ENCODE peak calls at places on chromosomes 1 and 21, in four cellular contexts. M is HepG2, U is A549, E is K562. B is an unnamed sample.

GRCh38 chr1:47180603-47181094 is 9.2 kb downstream of the PDZK1IP1 start:
- DNase-seq in M (no peak), U (no peak), E (peak; percentile 59), B (no peak)

GRCh38 chr21:45054162-45054926 is 20.0 kb upstream of the ADARB1 start:
- DNase-seq in M (no peak), U (no peak), E (no peak), B (no peak)

GRCh38 chr1:39960461-39960958 is 5.6 kb downstream of the MFSD2A start:
- DNase-seq in M (no peak), U (no peak), E (no peak), B (peak; percentile 58)

GRCh38 chr1:149932474-149932873 is 4.2 kb downstream of the MTMR11 start:
- DNase-seq in M (no peak), U (no peak), E (no peak), B (no peak)

GRCh38 chr1:39668111-39668510 is 3.8 kb downstream of the NT5C1A start:
- DNase-seq in M (no peak), U (no peak), E (no peak), B (no peak)

GRCh38 chr1:115118596-115118995 is 29.3 kb upstream of the TSPAN2 start:
- DNase-seq in M (no peak), U (no peak), E (no peak), B (no peak)

GRCh38 chr1:2543543-2544092 is 12.6 kb upstream of the TNFRSF14 start:
- DNase-seq in M (no peak), U (no peak), E (no peak), B (no peak)

GRCh38 chr1:41678141-41678878 is 193.8 kb upstream of the EDN2 start:
- DNase-seq in M (no peak), U (no peak), E (no peak), B (no peak)

GRCh38 chr1:10916991-10917390 is 95.5 kb upstream of the TARDBP start:
- DNase-seq in M (no peak), U (no peak), E (no peak), B (no peak)

GRCh38 chr21:41761211-41762181 is 5.4 kb downstream of the RIPK4 start:
- DNase-seq in M (peak; percentile 38), U (no peak), E (no peak), B (no peak)

DNA sequence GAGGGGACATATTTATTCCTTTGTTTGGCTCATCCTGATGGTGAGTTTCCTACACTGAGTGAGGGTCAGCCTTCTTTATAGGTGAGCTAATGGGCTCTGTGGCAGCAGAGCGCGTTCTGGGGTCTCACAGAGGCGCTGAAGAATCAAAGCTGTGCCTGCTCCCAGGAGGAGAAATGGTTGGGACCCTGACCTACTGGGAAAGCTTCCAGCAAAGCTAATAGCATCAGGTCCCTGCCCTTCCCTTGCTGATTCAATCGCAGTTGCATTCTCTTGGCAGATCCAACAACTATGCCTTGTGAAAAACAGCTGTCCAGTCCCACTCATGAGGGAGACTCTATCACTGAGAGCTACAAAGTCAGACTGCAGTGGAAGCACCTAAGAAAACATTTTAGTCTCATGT is 43.1 kb upstream of the PBX1 start:
- DNase-seq in M (no peak), U (no peak), E (no peak), B (no peak)
- TF ChIP-seq MYC in M (no peak), U (no peak), E (no peak), B (no peak)

DNA sequence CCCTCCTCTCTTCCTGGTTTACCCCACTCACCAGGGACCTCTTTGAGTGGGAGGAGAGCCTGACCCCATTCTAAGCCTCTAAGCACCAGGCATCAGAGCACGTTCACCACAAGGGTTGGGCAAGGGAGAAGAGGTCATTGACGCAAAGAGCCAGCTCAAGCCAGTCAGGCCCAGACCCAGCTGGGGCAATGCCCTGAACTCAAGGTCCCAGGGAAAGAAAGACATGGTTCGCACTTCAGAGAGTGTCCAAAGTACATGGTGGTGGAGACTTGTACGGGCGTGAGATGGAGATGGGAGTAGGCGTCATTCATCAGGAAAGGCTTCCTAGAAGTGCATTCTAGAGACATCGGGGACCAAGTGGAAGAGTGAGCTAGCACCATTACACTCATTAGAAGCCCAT is 7.2 kb downstream of the PKP1 start:
- DNase-seq in M (no peak), U (no peak), E (no peak), B (no peak)
- TF ChIP-seq CHD2 in M (no peak), U (no peak), E (no peak), B (no peak)

DNA sequence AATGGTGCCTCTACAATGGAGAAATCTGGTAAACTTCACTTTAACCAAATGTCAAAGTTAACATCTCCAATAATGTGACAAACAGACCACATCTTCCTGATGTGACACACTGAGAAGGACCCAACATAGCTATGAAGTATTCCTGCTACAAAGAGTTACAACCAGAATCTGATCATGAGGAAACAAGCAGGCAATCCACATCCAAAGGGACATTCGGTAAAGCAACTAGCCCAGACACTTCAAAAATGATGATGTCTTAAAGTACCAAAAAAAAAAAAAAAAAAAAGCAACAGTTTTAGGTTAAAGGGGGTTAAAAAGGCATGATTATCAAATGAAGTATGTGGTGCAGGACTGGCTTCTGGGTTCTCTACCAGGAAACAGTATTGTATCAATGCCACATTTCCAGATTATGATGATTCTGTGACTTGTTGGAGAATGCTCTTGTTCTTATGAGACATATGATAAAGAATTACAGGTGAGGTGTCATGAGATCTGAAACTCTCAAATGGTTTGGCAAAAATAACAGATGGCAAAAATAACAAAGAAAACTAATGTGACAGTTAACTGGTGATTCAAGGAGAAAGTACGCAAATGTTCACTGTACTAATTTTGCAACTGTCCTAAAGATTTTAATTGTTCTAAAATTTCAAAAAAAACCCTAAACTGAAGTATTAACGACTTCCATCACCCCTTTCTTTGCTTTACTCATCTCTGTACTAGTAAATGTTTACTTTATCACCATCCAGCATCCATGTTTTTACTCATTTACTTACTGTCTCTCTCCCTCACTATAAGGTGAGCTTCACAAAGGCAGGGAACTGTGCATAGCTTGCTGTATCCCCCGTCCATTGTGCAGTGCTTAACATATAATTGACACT is 2.8 kb downstream of the CD58 start:
- DNase-seq in M (no peak), U (no peak), E (peak; percentile 5), B (no peak)
- TF ChIP-seq MYC in M (no peak), U (no peak), E (no peak), B (no peak)

DNA sequence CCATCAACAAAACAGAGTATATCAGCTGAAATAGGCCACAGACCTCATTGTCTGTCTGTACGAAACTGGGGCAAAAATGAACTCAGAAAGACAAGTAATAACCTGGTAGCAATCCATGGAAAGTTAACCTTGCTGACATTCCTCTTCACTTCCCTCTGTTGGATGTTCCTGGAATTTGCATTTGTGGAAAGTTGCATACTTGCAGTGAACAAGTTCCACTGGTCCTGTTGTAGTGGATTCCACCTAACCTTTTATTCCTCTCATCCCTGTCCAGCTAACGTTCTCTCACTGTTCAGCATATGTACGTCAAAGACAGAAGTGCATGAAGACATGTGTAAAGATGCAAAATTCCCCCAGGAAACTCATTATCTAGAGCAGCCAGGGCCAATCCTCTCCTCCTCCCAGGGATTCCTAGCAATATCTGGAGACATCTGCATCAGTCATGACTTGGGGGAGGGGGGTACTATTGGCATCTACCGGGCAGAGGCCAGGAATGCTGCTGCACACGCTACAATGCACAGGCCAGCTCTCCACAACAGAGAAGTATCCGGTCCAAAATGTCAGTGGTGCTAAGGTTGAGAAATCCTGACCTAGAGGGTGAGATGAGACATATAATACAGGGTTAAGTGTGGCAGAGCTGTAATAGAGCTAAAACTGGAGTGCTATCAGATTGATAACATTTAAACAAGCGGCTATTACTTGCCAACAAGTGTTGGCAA is 8.2 kb downstream of the LPAR3 start:
- DNase-seq in M (no peak), U (no peak), E (no peak), B (no peak)
- TF ChIP-seq CHD2 in M (no peak), U (no peak), E (no peak), B (no peak)

B was measured in GM12878.